ENCODE peak calls at places on chromosomes 13 and 19, in four cellular contexts. E is Peyer's patch, P is heart left ventricle, L is tibial nerve. C is an unnamed sample.
A peak's percentile ranks its signal among the peaks of the same experiment; 100 is the strongest.

GRCh38 chr19:18074192-18074591 is 12.5 kb downstream of the IL12RB1 start:
- DNase-seq in E (no peak), P (no peak), L (no peak), C (no peak)

GRCh38 chr19:3062165-3063105 is at the start of gene TLE5:
- DNase-seq in E (peak; percentile 87), P (peak; percentile 90), L (no peak), C (peak; percentile 74)

GRCh38 chr19:55255618-55256423 is 3.0 kb downstream of the PPP6R1 start:
- DNase-seq in E (peak; percentile 81), P (no peak), L (no peak), C (peak; percentile 18)

GRCh38 chr13:89361909-89362308 is 1690.7 kb downstream of the SLITRK5 start:
- DNase-seq in E (no peak), P (no peak), L (no peak), C (no peak)

GRCh38 chr13:30113983-30114491 is 193.3 kb downstream of the KATNAL1 start:
- DNase-seq in E (peak; percentile 50), P (no peak), L (no peak), C (no peak)

GRCh38 chr13:26983533-26984315 is 187.9 kb downstream of the USP12 start:
- DNase-seq in E (no peak), P (no peak), L (no peak), C (peak; percentile 59)

GRCh38 chr13:75372517-75372916 is 109.5 kb downstream of the TBC1D4 start:
- DNase-seq in E (no peak), P (no peak), L (no peak), C (peak; percentile 62)

GRCh38 chr19:31285744-31286143 is 63.5 kb downstream of the TSHZ3 start:
- DNase-seq in E (no peak), P (no peak), L (no peak), C (no peak)

GRCh38 chr13:69168436-69168835 is 939.2 kb upstream of the ATXN8OS start:
- DNase-seq in E (no peak), P (no peak), L (no peak), C (no peak)

GRCh38 chr13:97005631-97006262 is 11.5 kb upstream of the OXGR1 start:
- DNase-seq in E (no peak), P (no peak), L (no peak), C (no peak)

GRCh38 chr13:66560189-66560588 is 669.9 kb downstream of the PCDH9 start:
- DNase-seq in E (no peak), P (no peak), L (no peak), C (no peak)

GRCh38 chr19:45790942-45791341 is 1.7 kb downstream of the DMWD start:
- DNase-seq in E (peak; percentile 61), P (no peak), L (no peak), C (no peak)

GRCh38 chr19:45444318-45445041 is 20.8 kb upstream of the ERCC1 start:
- DNase-seq in E (peak; percentile 97), P (peak; percentile 98), L (peak; percentile 92), C (peak; percentile 91)

GRCh38 chr19:2491130-2491801 is 15.3 kb downstream of the GADD45B start:
- DNase-seq in E (peak; percentile 93), P (no peak), L (no peak), C (no peak)

GRCh38 chr19:58563823-58564222 is 5.4 kb upstream of the UBE2M start:
- DNase-seq in E (peak; percentile 41), P (no peak), L (no peak), C (no peak)

GRCh38 chr13:36858285-36858684 is 39.3 kb downstream of the RFXAP start:
- DNase-seq in E (no peak), P (no peak), L (no peak), C (peak; percentile 64)

GRCh38 chr19:5913739-5914357 is at the start of gene CAPS:
- DNase-seq in E (no peak), P (no peak), L (peak; percentile 44), C (no peak)

GRCh38 chr19:3270908-3271307 is 46.4 kb downstream of the CELF5 start:
- DNase-seq in E (no peak), P (no peak), L (no peak), C (peak; percentile 58)

GRCh38 chr19:35468637-35469036 is 20.6 kb downstream of the FFAR2 start:
- DNase-seq in E (peak; percentile 88), P (peak; percentile 73), L (no peak), C (peak; percentile 56)

GRCh38 chr19:42410371-42410770 is 16.8 kb downstream of the LIPE start:
- DNase-seq in E (no peak), P (peak; percentile 51), L (no peak), C (no peak)

GRCh38 chr19:12841094-12841493 is 2.8 kb downstream of the MAST1 start:
- DNase-seq in E (no peak), P (no peak), L (no peak), C (peak; percentile 79)

GRCh38 chr13:113655358-113656014 is 2.5 kb downstream of the ATP4B start:
- DNase-seq in E (peak; percentile 28), P (no peak), L (peak; percentile 5), C (no peak)

GRCh38 chr19:38838986-38839761 is 7.6 kb upstream of the ECH1 start:
- DNase-seq in E (no peak), P (peak; percentile 1), L (no peak), C (no peak)

GRCh38 chr19:2977686-2978466 is 512 bp downstream of the TLE6 start:
- DNase-seq in E (no peak), P (no peak), L (no peak), C (no peak)

GRCh38 chr19:17332677-17333581 is 1.7 kb downstream of the ANO8 start:
- DNase-seq in E (no peak), P (no peak), L (no peak), C (peak; percentile 91)

GRCh38 chr13:41065098-41065497 is 3.8 kb downstream of the WBP4 start:
- DNase-seq in E (no peak), P (no peak), L (no peak), C (peak; percentile 66)

GRCh38 chr19:3328743-3329142 is 37.6 kb upstream of the NFIC start:
- DNase-seq in E (no peak), P (no peak), L (no peak), C (no peak)

DNA sequence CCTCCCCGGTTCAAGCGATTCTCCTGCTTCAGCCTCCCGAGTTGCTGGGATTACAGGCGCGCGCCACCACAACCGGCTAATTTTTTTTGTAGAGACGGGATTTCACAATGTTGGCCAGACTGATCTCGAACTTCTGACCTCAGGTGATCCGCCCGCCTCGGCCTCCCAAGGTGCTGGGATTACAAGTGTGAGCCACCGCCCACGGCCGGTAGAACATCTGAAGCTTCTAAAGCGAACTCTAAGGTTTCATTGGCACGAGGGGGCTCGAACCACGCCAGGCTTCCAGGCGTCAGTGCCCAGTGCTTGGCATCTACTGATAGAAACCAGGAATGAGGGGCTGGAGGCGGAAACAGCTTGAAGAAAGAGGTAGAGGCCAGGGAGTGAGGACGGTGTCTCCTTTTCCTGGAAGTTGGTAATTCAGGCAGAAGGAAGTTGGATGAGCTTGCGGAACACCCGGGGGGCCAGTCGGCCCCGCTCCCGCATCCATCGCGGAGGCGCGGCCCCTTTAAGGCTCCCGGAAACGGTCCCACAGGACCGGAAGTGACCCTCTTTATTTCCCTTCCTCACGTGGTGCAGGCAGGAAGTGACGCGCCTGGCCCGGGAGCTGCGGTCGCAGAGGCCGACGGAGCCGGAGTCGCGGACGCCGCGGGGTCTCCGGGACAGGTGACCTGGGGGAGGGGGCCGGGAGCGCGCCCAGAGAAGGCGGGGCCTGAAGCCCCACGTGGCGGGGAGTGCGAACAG is at the start of gene CCDC9:
- DNase-seq in E (peak; percentile 98), P (peak; percentile 97), L (peak; percentile 94), C (peak; percentile 98)
- TF ChIP-seq POLR2A in E (peak; percentile 94), P (peak; percentile 15), L (peak; percentile 81), C (peak; percentile 91)

GRCh38 chr19:29211562-29212416 is 1.2 kb downstream of the UQCRFS1 start:
- DNase-seq in E (no peak), P (no peak), L (no peak), C (peak; percentile 78)
- TF ChIP-seq POLR2A in E (no peak), P (no peak), L (no peak), C (no peak)

GRCh38 chr13:71591380-71591779 is 275.6 kb downstream of the DACH1 start:
- DNase-seq in E (no peak), P (no peak), L (no peak), C (no peak)

GRCh38 chr13:71587778-71588177 is 279.2 kb downstream of the DACH1 start:
- DNase-seq in E (no peak), P (no peak), L (no peak), C (no peak)

GRCh38 chr13:71590654-71591148 is 276.3 kb downstream of the DACH1 start:
- DNase-seq in E (no peak), P (no peak), L (no peak), C (no peak)

DNA sequence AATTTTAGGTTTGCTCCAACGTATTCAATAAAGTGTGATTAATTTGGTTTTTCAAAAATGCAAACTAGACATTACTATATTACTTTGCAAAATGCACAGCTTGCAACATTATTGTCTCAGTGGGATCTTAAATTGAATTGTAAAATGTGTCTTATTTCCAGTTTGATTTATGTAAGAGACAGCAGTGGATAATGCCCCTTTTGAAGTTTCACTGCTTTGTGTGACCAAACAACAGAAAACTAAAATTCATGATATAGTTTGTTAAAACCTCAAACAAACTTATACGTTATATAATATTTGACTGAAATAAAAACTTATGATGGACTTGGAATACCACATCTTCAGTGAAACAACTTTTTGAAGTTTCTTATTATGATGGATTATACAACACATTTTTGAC is 279.8 kb downstream of the DACH1 start:
- DNase-seq in E (no peak), P (no peak), L (no peak), C (no peak)
- TF ChIP-seq POLR2A in E (no peak), P (no peak), L (no peak), C (no peak)

GRCh38 chr13:95601216-95601615 is 43.3 kb downstream of the DZIP1 start:
- DNase-seq in E (no peak), P (no peak), L (no peak), C (no peak)

GRCh38 chr13:95605426-95606125 is 38.9 kb downstream of the DZIP1 start:
- DNase-seq in E (no peak), P (no peak), L (no peak), C (no peak)

GRCh38 chr13:95601906-95602305 is 42.6 kb downstream of the DZIP1 start:
- DNase-seq in E (no peak), P (no peak), L (no peak), C (no peak)

GRCh38 chr13:95604534-95604915 is 40.0 kb downstream of the DZIP1 start:
- DNase-seq in E (no peak), P (no peak), L (no peak), C (no peak)

GRCh38 chr13:95603887-95604533 is 40.5 kb downstream of the DZIP1 start:
- DNase-seq in E (peak; percentile 53), P (no peak), L (no peak), C (no peak)
- TF ChIP-seq POLR2A in E (no peak), P (no peak), L (no peak), C (no peak)

GRCh38 chr19:52007805-52008557 is at the start of gene ZNF615:
- DNase-seq in E (peak; percentile 95), P (peak; percentile 94), L (peak; percentile 75), C (peak; percentile 92)
- TF ChIP-seq POLR2A in E (peak; percentile 31), P (no peak), L (peak; percentile 48), C (peak; percentile 44)

GRCh38 chr13:45340422-45341033 is 455 bp downstream of the TPT1 start:
- DNase-seq in E (peak; percentile 92), P (peak; percentile 96), L (peak; percentile 78), C (peak; percentile 87)
- TF ChIP-seq POLR2A in E (peak; percentile 66), P (no peak), L (no peak), C (no peak)